ENCODE peak calls at places on chromosome 3, in nine cellular contexts. N is ovary, U is lung, V is HFF-Myc, H is gastrocnemius medialis, O is uterus, P is MCF 10A, I is progenitor cell of endocrine pancreas, Y is stomach. M is an unnamed sample.

GRCh38 chr3:23758253-23758838 is 47.4 kb upstream of the UBE2E1 start:
- DNase-seq in N (no peak), U (no peak), V (no peak), H (no peak), O (no peak), P (no peak), I (no peak), Y (no peak), M (no peak)

GRCh38 chr3:133854971-133855370 is 40.7 kb downstream of the RAB6B start:
- DNase-seq in N (no peak), U (no peak), V (no peak), H (no peak), O (no peak), P (no peak), I (no peak), Y (no peak), M (no peak)

GRCh38 chr3:10164546-10165393 is at the start of gene IRAK2:
- DNase-seq in N (peak; percentile 72), U (peak; percentile 75), V (no peak), H (peak; percentile 69), O (peak; percentile 71), P (peak; percentile 58), I (peak; percentile 65), Y (peak; percentile 78), M (no peak)

GRCh38 chr3:151468284-151468917 is 7.5 kb upstream of the IGSF10 start:
- DNase-seq in N (no peak), U (peak; percentile 49), V (peak; percentile 58), H (no peak), O (no peak), P (peak; percentile 78), I (peak; percentile 28), Y (peak; percentile 48), M (no peak)

GRCh38 chr3:142596726-142597088 is 514 bp downstream of the PLS1 start:
- DNase-seq in N (no peak), U (no peak), V (no peak), H (no peak), O (no peak), P (no peak), I (no peak), Y (no peak), M (no peak)

GRCh38 chr3:169759256-169759655 is 5.6 kb downstream of the TERC start:
- DNase-seq in N (no peak), U (no peak), V (peak; percentile 14), H (no peak), O (no peak), P (peak; percentile 43), I (no peak), Y (no peak), M (no peak)

GRCh38 chr3:112470791-112471190 is 28.5 kb downstream of the BTLA start:
- DNase-seq in N (no peak), U (no peak), V (no peak), H (no peak), O (no peak), P (no peak), I (no peak), Y (no peak), M (no peak)

GRCh38 chr3:129461461-129462146 is 21.6 kb downstream of the IFT122 start:
- DNase-seq in N (no peak), U (no peak), V (no peak), H (no peak), O (no peak), P (peak; percentile 97), I (no peak), Y (no peak), M (no peak)

GRCh38 chr3:23944007-23944760 is 902 bp upstream of the NR1D2 start:
- DNase-seq in N (no peak), U (no peak), V (no peak), H (no peak), O (no peak), P (no peak), I (no peak), Y (no peak), M (no peak)

GRCh38 chr3:59185586-59186381 is 136.0 kb upstream of the CFAP20DC start:
- DNase-seq in N (no peak), U (no peak), V (peak; percentile 9), H (no peak), O (no peak), P (peak; percentile 6), I (no peak), Y (no peak), M (no peak)

GRCh38 chr3:105686324-105686897 is 182.4 kb downstream of the CBLB start:
- DNase-seq in N (no peak), U (no peak), V (no peak), H (no peak), O (no peak), P (peak; percentile 23), I (no peak), Y (no peak), M (no peak)

GRCh38 chr3:188389711-188390346 is 235.9 kb downstream of the LPP start:
- DNase-seq in N (no peak), U (no peak), V (no peak), H (peak; percentile 43), O (no peak), P (peak; percentile 48), I (no peak), Y (no peak), M (no peak)

GRCh38 chr3:194119831-194120230 is 16.1 kb upstream of the HES1 start:
- DNase-seq in N (no peak), U (no peak), V (no peak), H (no peak), O (no peak), P (no peak), I (no peak), Y (no peak), M (no peak)

GRCh38 chr3:185900228-185900627 is 37.6 kb downstream of the TRA2B start:
- DNase-seq in N (no peak), U (no peak), V (peak; percentile 95), H (no peak), O (no peak), P (peak; percentile 98), I (no peak), Y (no peak), M (no peak)

GRCh38 chr3:130433306-130433705 is 83.7 kb upstream of the COL6A6 start:
- DNase-seq in N (no peak), U (no peak), V (no peak), H (no peak), O (no peak), P (no peak), I (no peak), Y (no peak), M (no peak)

GRCh38 chr3:129015388-129016105 is 14.4 kb downstream of the EFCC1 start:
- DNase-seq in N (no peak), U (no peak), V (no peak), H (no peak), O (no peak), P (no peak), I (no peak), Y (no peak), M (no peak)

GRCh38 chr3:98733778-98734281 is 29.3 kb upstream of the ST3GAL6 start:
- DNase-seq in N (no peak), U (no peak), V (no peak), H (no peak), O (no peak), P (no peak), I (no peak), Y (no peak), M (no peak)

GRCh38 chr3:13866406-13866965 is 13.4 kb downstream of the WNT7A start:
- DNase-seq in N (no peak), U (no peak), V (no peak), H (no peak), O (no peak), P (peak; percentile 23), I (no peak), Y (no peak), M (no peak)

GRCh38 chr3:69936266-69936665 is 63.3 kb upstream of the SAMMSON start:
- DNase-seq in N (no peak), U (no peak), V (no peak), H (no peak), O (no peak), P (no peak), I (no peak), Y (no peak), M (no peak)

GRCh38 chr3:57911588-57911987 is 96.6 kb upstream of the FLNB start:
- DNase-seq in N (no peak), U (no peak), V (no peak), H (no peak), O (no peak), P (peak; percentile 9), I (no peak), Y (no peak), M (no peak)

GRCh38 chr3:57910988-57911387 is 97.2 kb upstream of the FLNB start:
- DNase-seq in N (no peak), U (no peak), V (no peak), H (no peak), O (no peak), P (peak; percentile 40), I (no peak), Y (no peak), M (no peak)
- TF ChIP-seq CTCF in N (no peak), U (no peak), V (peak; percentile 41), H (no peak), O (peak; percentile 27), P (peak; percentile 24), I (peak; percentile 42), Y (peak; percentile 6), M (peak; percentile 76)

GRCh38 chr3:47406762-47407149 is 25.9 kb downstream of the PTPN23 start:
- DNase-seq in N (no peak), U (no peak), V (no peak), H (no peak), O (no peak), P (no peak), I (no peak), Y (no peak), M (no peak)
- TF ChIP-seq CTCF in N (no peak), U (no peak), V (no peak), H (no peak), O (no peak), P (no peak), I (no peak), Y (no peak), M (peak; percentile 24)

DNA sequence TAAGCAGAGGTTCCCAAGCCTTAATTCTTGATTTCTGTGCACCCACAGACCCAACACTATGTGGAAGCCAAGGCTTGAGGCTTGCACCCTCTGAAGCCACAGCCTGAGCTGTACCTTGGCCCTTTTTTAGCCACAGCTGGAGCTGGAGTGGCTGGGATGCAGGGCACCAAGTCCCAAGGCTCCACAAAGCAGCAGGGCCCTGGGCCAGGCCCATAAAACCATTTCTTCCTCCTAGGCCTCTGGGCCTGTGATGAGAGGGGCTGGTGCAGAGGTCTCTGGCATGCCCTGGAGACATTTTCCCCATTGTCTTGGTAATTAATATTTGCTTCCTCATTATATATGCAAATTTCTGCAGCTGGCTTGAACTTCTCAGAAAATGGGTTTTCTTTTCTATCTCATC is 60.9 kb upstream of the GSK3B start:
- DNase-seq in N (no peak), U (no peak), V (no peak), H (no peak), O (no peak), P (no peak), I (no peak), Y (no peak), M (no peak)
- TF ChIP-seq CTCF in N (no peak), U (no peak), V (no peak), H (no peak), O (no peak), P (no peak), I (no peak), Y (no peak), M (no peak)

DNA sequence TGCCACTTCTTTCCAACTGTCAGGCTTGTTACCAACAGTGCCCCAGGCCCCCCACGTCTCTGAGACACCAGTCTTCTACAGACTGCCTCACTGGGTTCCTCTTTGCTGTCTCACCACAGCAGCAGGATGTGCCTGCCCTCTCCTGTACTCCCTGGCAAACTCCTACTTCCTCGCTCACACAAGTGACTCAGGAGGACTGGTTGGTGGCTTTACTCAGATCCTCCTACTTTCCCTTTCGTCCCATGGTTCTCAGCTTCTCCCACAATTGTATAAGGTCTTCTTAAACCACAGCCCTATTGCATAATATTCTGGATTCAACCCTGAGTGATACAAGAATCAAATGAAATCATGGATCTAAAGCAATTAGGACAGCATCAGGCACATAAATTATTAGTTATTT is 246.6 kb upstream of the PROK2 start:
- DNase-seq in N (no peak), U (no peak), V (no peak), H (no peak), O (no peak), P (peak; percentile 62), I (no peak), Y (no peak), M (no peak)
- TF ChIP-seq CTCF in N (no peak), U (no peak), V (no peak), H (no peak), O (no peak), P (no peak), I (no peak), Y (no peak), M (no peak)

M was measured in chondrocyte.